ENCODE peak calls at places on chromosomes 5 and 9, in four cellular contexts. G is RPMI7951, D is T-helper 1 cell, T is psoas muscle. O is an unnamed sample.

GRCh38 chr9:34520096-34520495 is 2.7 kb downstream of the ENHO start:
- DNase-seq in T (no peak), G (no peak), D (no peak), O (no peak)

GRCh38 chr5:39453606-39454005 is 28.8 kb upstream of the DAB2 start:
- DNase-seq in D (no peak), G (peak), T (no peak), O (no peak)

GRCh38 chr9:123876750-123877149 is 53.2 kb downstream of the DENND1A start:
- DNase-seq in T (no peak), G (no peak), D (no peak), O (no peak)

GRCh38 chr5:150137997-150138396 is 17.6 kb downstream of the PDGFRB start:
- DNase-seq in D (no peak), T (no peak), G (no peak), O (no peak)

GRCh38 chr5:178454308-178454707 is 135.9 kb downstream of the COL23A1 start:
- DNase-seq in T (no peak), D (no peak), G (no peak), O (no peak)

GRCh38 chr9:84710701-84711397 is 41.3 kb downstream of the NTRK2 start:
- DNase-seq in D (no peak), G (no peak), T (no peak), O (no peak)

GRCh38 chr5:175524211-175524610 is 45.9 kb downstream of the SFXN1 start:
- DNase-seq in D (no peak), T (no peak), G (no peak), O (no peak)

GRCh38 chr9:126088336-126088735 is 238.3 kb upstream of the MVB12B start:
- DNase-seq in T (no peak), G (no peak), D (no peak), O (no peak)

GRCh38 chr9:108963459-108964143 is 29.4 kb downstream of the ABITRAM start:
- DNase-seq in T (no peak), G (peak), D (no peak), O (no peak)

GRCh38 chr5:135631356-135631755 is 52.6 kb upstream of the CXCL14 start:
- DNase-seq in T (no peak), G (no peak), D (no peak), O (no peak)

GRCh38 chr5:65893749-65894430 is 32.5 kb upstream of the ERBIN start:
- DNase-seq in G (no peak), T (no peak), D (no peak), O (no peak)

GRCh38 chr5:97118623-97119022 is 23.8 kb downstream of the LIX1 start:
- DNase-seq in G (no peak), D (no peak), T (no peak), O (no peak)

GRCh38 chr5:63049935-63050334 is 471.3 kb downstream of the LRRC70 start:
- DNase-seq in T (no peak), D (no peak), G (no peak), O (no peak)

GRCh38 chr9:2181794-2182193 is 166.6 kb downstream of the SMARCA2 start:
- DNase-seq in T (peak), G (peak), D (no peak), O (no peak)

GRCh38 chr5:96177303-96177869 is 215.7 kb upstream of the ELL2 start:
- DNase-seq in T (no peak), D (peak), G (peak), O (no peak)

GRCh38 chr5:100905259-100905914 is 2.3 kb upstream of the ST8SIA4 start:
- DNase-seq in G (no peak), T (no peak), D (peak), O (no peak)

GRCh38 chr5:80204808-80205614 is 50.8 kb downstream of the SERINC5 start:
- DNase-seq in T (no peak), G (peak), D (no peak), O (no peak)

GRCh38 chr5:35828092-35828598 is 28.5 kb upstream of the IL7R start:
- DNase-seq in G (no peak), D (no peak), T (no peak), O (no peak)

GRCh38 chr5:178278358-178279023 is 45.9 kb upstream of the PHYKPL start:
- DNase-seq in D (no peak), T (peak), G (peak), O (no peak)

GRCh38 chr9:132367613-132368305 is 13.0 kb upstream of the SETX start:
- DNase-seq in D (no peak), T (no peak), G (no peak), O (no peak)

O was measured in DMS 273 treated with DMSO at 0.1 percent for 48 hours.